ENCODE peak calls at places on chromosome 15, in six cellular contexts. T, F, J, L, Y and C are unnamed samples.

GRCh38 chr15:96306321-96306720 is 24.2 kb upstream of the NR2F2 start:
- DNase-seq in T (no peak), F (no peak), J (no peak), L (no peak), Y (no peak), C (no peak)

GRCh38 chr15:79337591-79337990 is 26.7 kb downstream of the TMED3 start:
- DNase-seq in T (no peak), F (no peak), J (no peak), L (no peak), Y (no peak), C (no peak)

GRCh38 chr15:68503791-68504720 is 72.1 kb upstream of the ITGA11 start:
- DNase-seq in T (no peak), F (no peak), J (no peak), L (peak; percentile 70), Y (no peak), C (no peak)

GRCh38 chr15:43998607-43999006 is 171.8 kb downstream of the WDR76 start:
- DNase-seq in T (no peak), F (no peak), J (no peak), L (no peak), Y (peak; percentile 62), C (no peak)

GRCh38 chr15:73753250-73754130 is at the start of gene INSYN1:
- DNase-seq in T (no peak), F (no peak), J (peak; percentile 47), L (no peak), Y (peak; percentile 79), C (no peak)

GRCh38 chr15:87570186-87570585 is 686.4 kb downstream of the NTRK3 start:
- DNase-seq in T (no peak), F (no peak), J (no peak), L (peak; percentile 81), Y (no peak), C (no peak)

GRCh38 chr15:76979331-76979925 is 15.5 kb upstream of the PSTPIP1 start:
- DNase-seq in T (no peak), F (no peak), J (no peak), L (no peak), Y (no peak), C (no peak)

GRCh38 chr15:73387507-73388255 is 18.9 kb upstream of the HCN4 start:
- DNase-seq in T (no peak), F (no peak), J (no peak), L (no peak), Y (no peak), C (no peak)

GRCh38 chr15:42832577-42832976 is 88.0 kb downstream of the TTBK2 start:
- DNase-seq in T (no peak), F (no peak), J (no peak), L (no peak), Y (no peak), C (no peak)

GRCh38 chr15:96053039-96054021 is 277.2 kb upstream of the NR2F2 start:
- DNase-seq in T (no peak), F (peak; percentile 84), J (peak; percentile 22), L (no peak), Y (peak; percentile 82), C (no peak)

GRCh38 chr15:65862682-65863081 is 6.6 kb upstream of the RAB11A start:
- DNase-seq in T (peak; percentile 67), F (peak; percentile 93), J (peak; percentile 38), L (peak; percentile 90), Y (no peak), C (peak; percentile 51)

GRCh38 chr15:92082217-92082843 is 228.8 kb downstream of the SLCO3A1 start:
- DNase-seq in T (peak; percentile 36), F (peak; percentile 89), J (peak; percentile 81), L (peak; percentile 80), Y (peak; percentile 68), C (peak; percentile 57)